ENCODE peak calls at places on chromosome 1, in nine cellular contexts. One of them, this sample, is unnamed.

GRCh38 chr1:2310332-2311183 is 80.8 kb downstream of the MORN1 start:
- DNase-seq in NCI-H460: no peak
- DNase-seq in lower lobe of right lung: no peak
- DNase-seq in GM23338: no peak
- DNase-seq in tibial nerve: no peak
- DNase-seq in foreskin fibroblast: no peak
- DNase-seq in fibroblast of pulmonary artery: no peak
- DNase-seq in fibroblast of lung: no peak
- DNase-seq in activated CD8-positive, alpha-beta T cell treated with anti-CD3 and anti-CD28 coated beads for 36 hours: no peak
- DNase-seq in this sample: no peak

GRCh38 chr1:14866841-14867626 is 268.5 kb downstream of the KAZN start:
- DNase-seq in fibroblast of lung: no peak
- DNase-seq in tibial nerve: no peak
- DNase-seq in NCI-H460: no peak
- DNase-seq in lower lobe of right lung: no peak
- DNase-seq in fibroblast of pulmonary artery: no peak
- DNase-seq in activated CD8-positive, alpha-beta T cell treated with anti-CD3 and anti-CD28 coated beads for 36 hours: no peak
- DNase-seq in foreskin fibroblast: no peak
- DNase-seq in GM23338: peak; percentile 42
- DNase-seq in this sample: no peak

GRCh38 chr1:88318746-88319145 is 365.3 kb upstream of the PKN2 start:
- DNase-seq in fibroblast of lung: no peak
- DNase-seq in foreskin fibroblast: no peak
- DNase-seq in tibial nerve: no peak
- DNase-seq in activated CD8-positive, alpha-beta T cell treated with anti-CD3 and anti-CD28 coated beads for 36 hours: no peak
- DNase-seq in fibroblast of pulmonary artery: no peak
- DNase-seq in NCI-H460: no peak
- DNase-seq in GM23338: no peak
- DNase-seq in lower lobe of right lung: no peak
- DNase-seq in this sample: no peak

GRCh38 chr1:26733982-26734381 is 38.2 kb downstream of the ARID1A start:
- DNase-seq in activated CD8-positive, alpha-beta T cell treated with anti-CD3 and anti-CD28 coated beads for 36 hours: peak; percentile 56
- DNase-seq in NCI-H460: no peak
- DNase-seq in GM23338: no peak
- DNase-seq in fibroblast of pulmonary artery: peak; percentile 79
- DNase-seq in tibial nerve: no peak
- DNase-seq in fibroblast of lung: peak; percentile 72
- DNase-seq in foreskin fibroblast: peak; percentile 76
- DNase-seq in lower lobe of right lung: no peak
- DNase-seq in this sample: no peak

GRCh38 chr1:150813028-150813707 is 5.1 kb upstream of the CTSK start:
- DNase-seq in fibroblast of lung: peak; percentile 72
- DNase-seq in tibial nerve: peak; percentile 73
- DNase-seq in NCI-H460: peak; percentile 71
- DNase-seq in lower lobe of right lung: peak; percentile 74
- DNase-seq in fibroblast of pulmonary artery: peak; percentile 79
- DNase-seq in GM23338: peak; percentile 64
- DNase-seq in foreskin fibroblast: peak; percentile 69
- DNase-seq in activated CD8-positive, alpha-beta T cell treated with anti-CD3 and anti-CD28 coated beads for 36 hours: peak; percentile 26
- DNase-seq in this sample: peak; percentile 94

GRCh38 chr1:200684015-200684414 is 14.3 kb upstream of the DDX59 start:
- DNase-seq in activated CD8-positive, alpha-beta T cell treated with anti-CD3 and anti-CD28 coated beads for 36 hours: no peak
- DNase-seq in tibial nerve: no peak
- DNase-seq in foreskin fibroblast: peak; percentile 36
- DNase-seq in fibroblast of lung: no peak
- DNase-seq in fibroblast of pulmonary artery: no peak
- DNase-seq in GM23338: no peak
- DNase-seq in NCI-H460: no peak
- DNase-seq in lower lobe of right lung: no peak
- DNase-seq in this sample: no peak

GRCh38 chr1:229643996-229644748 is 18.1 kb downstream of the URB2 start:
- DNase-seq in fibroblast of lung: peak; percentile 25
- DNase-seq in fibroblast of pulmonary artery: no peak
- DNase-seq in activated CD8-positive, alpha-beta T cell treated with anti-CD3 and anti-CD28 coated beads for 36 hours: no peak
- DNase-seq in tibial nerve: no peak
- DNase-seq in NCI-H460: no peak
- DNase-seq in GM23338: no peak
- DNase-seq in lower lobe of right lung: peak; percentile 61
- DNase-seq in foreskin fibroblast: no peak
- DNase-seq in this sample: no peak

GRCh38 chr1:226912587-226913176 is 27.4 kb upstream of the COQ8A start:
- DNase-seq in activated CD8-positive, alpha-beta T cell treated with anti-CD3 and anti-CD28 coated beads for 36 hours: peak; percentile 69
- DNase-seq in fibroblast of lung: peak; percentile 22
- DNase-seq in foreskin fibroblast: no peak
- DNase-seq in fibroblast of pulmonary artery: peak; percentile 56
- DNase-seq in tibial nerve: no peak
- DNase-seq in GM23338: peak; percentile 92
- DNase-seq in lower lobe of right lung: peak; percentile 71
- DNase-seq in NCI-H460: peak; percentile 8
- DNase-seq in this sample: no peak

GRCh38 chr1:154733621-154734020 is 125.6 kb upstream of the ADAR start:
- DNase-seq in fibroblast of pulmonary artery: no peak
- DNase-seq in foreskin fibroblast: no peak
- DNase-seq in tibial nerve: no peak
- DNase-seq in activated CD8-positive, alpha-beta T cell treated with anti-CD3 and anti-CD28 coated beads for 36 hours: no peak
- DNase-seq in fibroblast of lung: no peak
- DNase-seq in lower lobe of right lung: no peak
- DNase-seq in NCI-H460: no peak
- DNase-seq in GM23338: no peak
- DNase-seq in this sample: no peak

GRCh38 chr1:200457810-200458209 is 48.0 kb upstream of the ZNF281 start:
- DNase-seq in tibial nerve: no peak
- DNase-seq in foreskin fibroblast: no peak
- DNase-seq in fibroblast of lung: no peak
- DNase-seq in GM23338: no peak
- DNase-seq in activated CD8-positive, alpha-beta T cell treated with anti-CD3 and anti-CD28 coated beads for 36 hours: no peak
- DNase-seq in lower lobe of right lung: no peak
- DNase-seq in NCI-H460: no peak
- DNase-seq in fibroblast of pulmonary artery: no peak
- DNase-seq in this sample: no peak

GRCh38 chr1:3530086-3530930 is 75.8 kb downstream of the ARHGEF16 start:
- DNase-seq in GM23338: peak; percentile 68
- DNase-seq in fibroblast of pulmonary artery: no peak
- DNase-seq in activated CD8-positive, alpha-beta T cell treated with anti-CD3 and anti-CD28 coated beads for 36 hours: no peak
- DNase-seq in tibial nerve: no peak
- DNase-seq in NCI-H460: no peak
- DNase-seq in fibroblast of lung: no peak
- DNase-seq in lower lobe of right lung: no peak
- DNase-seq in foreskin fibroblast: no peak
- DNase-seq in this sample: no peak

GRCh38 chr1:244054247-244054923 is 3.3 kb downstream of the ZBTB18 start:
- DNase-seq in fibroblast of pulmonary artery: no peak
- DNase-seq in NCI-H460: no peak
- DNase-seq in fibroblast of lung: no peak
- DNase-seq in GM23338: no peak
- DNase-seq in foreskin fibroblast: no peak
- DNase-seq in tibial nerve: no peak
- DNase-seq in lower lobe of right lung: no peak
- DNase-seq in activated CD8-positive, alpha-beta T cell treated with anti-CD3 and anti-CD28 coated beads for 36 hours: no peak
- DNase-seq in this sample: no peak

GRCh38 chr1:36503733-36504132 is 21.0 kb upstream of the CSF3R start:
- DNase-seq in lower lobe of right lung: no peak
- DNase-seq in GM23338: no peak
- DNase-seq in fibroblast of pulmonary artery: no peak
- DNase-seq in foreskin fibroblast: no peak
- DNase-seq in activated CD8-positive, alpha-beta T cell treated with anti-CD3 and anti-CD28 coated beads for 36 hours: no peak
- DNase-seq in fibroblast of lung: no peak
- DNase-seq in tibial nerve: no peak
- DNase-seq in NCI-H460: no peak
- DNase-seq in this sample: no peak

GRCh38 chr1:194052514-194053333 is 866.3 kb upstream of the B3GALT2 start:
- DNase-seq in GM23338: no peak
- DNase-seq in foreskin fibroblast: no peak
- DNase-seq in NCI-H460: no peak
- DNase-seq in tibial nerve: no peak
- DNase-seq in activated CD8-positive, alpha-beta T cell treated with anti-CD3 and anti-CD28 coated beads for 36 hours: no peak
- DNase-seq in lower lobe of right lung: no peak
- DNase-seq in fibroblast of lung: no peak
- DNase-seq in fibroblast of pulmonary artery: no peak
- DNase-seq in this sample: no peak

This sample was measured in DMS 273 treated with DMSO at 0.1 percent for 48 hours.